ENCODE peak calls at places on chromosomes 4 and X, in eight cellular contexts. C is GM23338, I is suprapubic skin, X is GM12891, V is GM12878, Y is stomach, E is HepG2, W is breast epithelium. G is an unnamed sample.

GRCh38 chrX:112654871-112655270 is 24.9 kb downstream of the LHFPL1 start:
- DNase-seq in C (no peak), I (no peak), X (no peak), V (no peak), Y (no peak), E (no peak), W (no peak), G (no peak)

GRCh38 chr4:3368334-3368733 is 73.4 kb upstream of the HGFAC start:
- DNase-seq in C (no peak), I (no peak), X (no peak), V (no peak), Y (no peak), E (no peak), W (no peak), G (no peak)

GRCh38 chrX:130091976-130092522 is 18.2 kb downstream of the ELF4 start:
- DNase-seq in C (peak; percentile 30), I (no peak), X (peak; percentile 78), V (peak; percentile 81), Y (peak; percentile 63), E (peak; percentile 66), W (no peak), G (no peak)

GRCh38 chr4:1412376-1413220 is 6.4 kb upstream of the NKX1-1 start:
- DNase-seq in C (no peak), I (no peak), X (no peak), V (no peak), Y (peak; percentile 16), E (no peak), W (peak; percentile 6), G (no peak)

GRCh38 chrX:9745417-9746115 is 20.1 kb downstream of the GPR143 start:
- DNase-seq in C (no peak), I (no peak), X (no peak), V (no peak), Y (no peak), E (no peak), W (no peak), G (no peak)

GRCh38 chr4:153781717-153782416 is 7.0 kb downstream of the SFRP2 start:
- DNase-seq in C (peak; percentile 55), I (no peak), X (no peak), V (no peak), Y (no peak), E (no peak), W (no peak), G (no peak)

GRCh38 chr4:164571593-164572385 is 182.1 kb upstream of the SMIM31 start:
- DNase-seq in C (peak; percentile 48), I (no peak), X (no peak), V (no peak), Y (no peak), E (no peak), W (no peak), G (no peak)

GRCh38 chr4:133921280-133922195 is 280.1 kb downstream of the PABPC4L start:
- DNase-seq in C (no peak), I (no peak), X (no peak), V (no peak), Y (no peak), E (no peak), W (no peak), G (no peak)

GRCh38 chrX:13646154-13646549 is 6.8 kb upstream of the TCEANC start:
- DNase-seq in C (peak; percentile 76), I (no peak), X (no peak), V (no peak), Y (peak; percentile 71), E (peak; percentile 30), W (no peak), G (no peak)

GRCh38 chr4:117225441-117225840 is 140.1 kb upstream of the TRAM1L1 start:
- DNase-seq in C (peak; percentile 3), I (no peak), X (no peak), V (no peak), Y (no peak), E (no peak), W (no peak), G (no peak)

GRCh38 chrX:47796433-47796906 is 40.2 kb upstream of the ZNF81 start:
- DNase-seq in C (no peak), I (no peak), X (no peak), V (no peak), Y (no peak), E (no peak), W (no peak), G (no peak)

GRCh38 chr4:101322743-101323142 is 24.6 kb downstream of the PPP3CA start:
- DNase-seq in C (no peak), I (no peak), X (no peak), V (no peak), Y (no peak), E (no peak), W (no peak), G (no peak)

GRCh38 chrX:40237745-40238178 is 140.0 kb upstream of the BCOR start:
- DNase-seq in C (peak; percentile 33), I (no peak), X (no peak), V (no peak), Y (no peak), E (no peak), W (no peak), G (no peak)

GRCh38 chr4:10232114-10232513 is 115.5 kb upstream of the WDR1 start:
- DNase-seq in C (no peak), I (no peak), X (no peak), V (no peak), Y (no peak), E (no peak), W (no peak), G (no peak)
- TF ChIP-seq POLR2AphosphoS5 in C (no peak), I (no peak), X (no peak), V (no peak), Y (no peak), E (no peak), W (no peak), G (no peak)

DNA sequence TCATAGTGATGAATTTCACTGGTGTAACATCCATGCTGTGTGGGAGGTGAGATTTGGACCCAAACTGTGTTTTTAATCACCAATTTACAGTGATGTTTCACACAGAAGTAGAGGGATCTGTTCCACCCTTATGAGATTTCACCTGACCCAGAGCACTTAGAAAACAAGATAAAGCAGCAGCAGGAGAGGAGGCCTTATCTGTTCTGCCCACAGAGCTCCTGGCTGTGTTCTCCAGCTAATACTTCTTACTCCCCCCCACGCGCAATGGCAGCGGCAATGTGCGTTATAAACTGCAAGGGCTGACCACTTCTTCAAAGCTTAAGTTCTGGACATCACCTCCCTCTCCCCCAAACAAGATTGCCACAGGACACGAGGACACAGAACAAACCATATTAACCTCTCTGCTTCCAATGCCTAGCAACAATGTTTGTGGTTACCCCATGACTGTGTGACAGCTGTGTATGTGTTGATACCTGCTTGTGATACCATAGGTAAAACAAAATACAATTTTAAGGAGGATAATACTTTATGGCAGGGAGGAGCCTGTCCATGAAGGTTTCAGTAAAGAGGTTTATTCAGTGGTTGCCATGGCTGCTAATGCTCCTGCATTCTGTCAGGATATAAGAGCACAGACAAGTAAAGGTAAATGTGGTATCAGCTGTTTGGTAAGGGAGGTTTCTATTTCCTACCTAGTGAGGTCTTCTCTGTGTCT is 210.1 kb downstream of the SOWAHB start:
- DNase-seq in C (peak; percentile 40), I (no peak), X (no peak), V (no peak), Y (no peak), E (no peak), W (no peak), G (no peak)
- TF ChIP-seq POLR2AphosphoS5 in C (no peak), I (no peak), X (no peak), V (no peak), Y (no peak), E (no peak), W (no peak), G (no peak)

GRCh38 chr4:99642725-99643489 is 14.7 kb downstream of the C4orf54 start:
- DNase-seq in C (no peak), I (no peak), X (no peak), V (no peak), Y (no peak), E (no peak), W (no peak), G (no peak)
- TF ChIP-seq POLR2AphosphoS5 in C (no peak), I (no peak), X (no peak), V (no peak), Y (no peak), E (no peak), W (no peak), G (no peak)

DNA sequence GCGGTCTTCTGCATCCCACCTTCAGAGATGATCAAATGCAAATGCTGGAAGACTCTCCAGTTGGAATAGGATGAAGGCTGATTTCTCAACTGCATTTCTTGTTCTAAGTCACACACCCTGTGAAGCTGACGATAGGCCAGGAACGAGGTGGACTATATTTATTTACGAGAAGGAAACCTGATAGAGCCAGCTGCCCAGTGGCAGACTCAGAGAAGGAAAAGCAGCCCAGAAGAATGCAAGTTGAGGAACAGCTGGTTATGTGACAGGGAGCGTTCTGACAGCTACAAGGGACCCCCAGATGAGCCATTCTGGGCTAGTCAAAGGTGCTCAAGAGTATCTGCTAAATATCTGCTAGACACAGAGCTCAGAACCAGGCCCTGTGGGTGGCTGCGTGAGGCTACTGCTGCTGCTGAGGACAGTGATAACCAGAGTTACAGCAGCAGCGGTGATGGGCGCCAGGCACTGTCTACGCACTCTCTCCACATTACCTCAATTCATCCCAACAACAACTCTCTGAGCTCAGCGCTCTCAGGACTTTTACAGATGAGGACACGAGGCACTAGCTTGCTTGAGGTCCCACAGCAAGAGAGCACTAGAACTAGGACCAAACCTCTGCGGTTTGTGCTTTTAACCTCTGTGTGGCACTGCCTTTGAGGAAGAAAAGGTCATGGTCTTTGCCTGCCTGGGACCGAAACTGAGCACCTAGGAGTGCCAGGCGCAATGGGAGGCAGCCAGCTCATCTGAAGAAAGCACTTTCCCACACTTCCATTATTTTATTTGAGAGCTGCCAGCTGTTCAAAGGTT is 69.0 kb downstream of the GATB start:
- DNase-seq in C (no peak), I (no peak), X (no peak), V (no peak), Y (peak; percentile 68), E (no peak), W (no peak), G (no peak)
- TF ChIP-seq POLR2AphosphoS5 in C (no peak), I (no peak), X (no peak), V (no peak), Y (peak; percentile 48), E (no peak), W (no peak), G (no peak)

GRCh38 chr4:41822326-41822725 is 73.8 kb upstream of the PHOX2B start:
- DNase-seq in C (no peak), I (no peak), X (no peak), V (no peak), Y (no peak), E (no peak), W (no peak), G (no peak)
- TF ChIP-seq POLR2AphosphoS5 in C (no peak), I (no peak), X (no peak), V (no peak), Y (no peak), E (no peak), W (no peak), G (no peak)

G was measured in SK-N-MC.